ENCODE peak calls at places on chromosomes 5 and 9, in seven cellular contexts. Q is astrocyte, R is fibroblast of pulmonary artery, M is hepatocyte, F is fibroblast of lung, L is foreskin fibroblast, U is neural progenitor cell. D is an unnamed sample.

GRCh38 chr5:160524827-160525226 is 103.2 kb downstream of the PTTG1 start:
- DNase-seq in L (no peak), U (no peak), Q (no peak), F (no peak), M (no peak), R (no peak), D (no peak)

GRCh38 chr9:119501374-119501773 is 132.1 kb upstream of the BRINP1 start:
- DNase-seq in F (no peak), R (no peak), U (no peak), M (no peak), Q (no peak), L (no peak), D (no peak)

GRCh38 chr9:34392511-34392910 is 15.8 kb upstream of the MYORG start:
- DNase-seq in U (no peak), F (no peak), L (no peak), Q (no peak), R (no peak), M (no peak), D (no peak)

GRCh38 chr5:75042511-75042910 is 9.8 kb downstream of the GCNT4 start:
- DNase-seq in M (no peak), Q (no peak), L (no peak), U (no peak), R (no peak), F (no peak), D (no peak)

GRCh38 chr5:6745706-6746217 is 32.5 kb downstream of the TENT4A start:
- DNase-seq in U (peak; percentile 43), L (peak; percentile 82), R (peak; percentile 82), F (peak; percentile 79), M (peak; percentile 68), Q (peak; percentile 47), D (peak; percentile 80)

GRCh38 chr9:134566196-134566822 is 75.3 kb upstream of the COL5A1 start:
- DNase-seq in U (no peak), L (no peak), Q (no peak), F (no peak), R (no peak), M (peak; percentile 1), D (no peak)

GRCh38 chr5:78974011-78974410 is 11.1 kb downstream of the ARSB start:
- DNase-seq in M (no peak), R (no peak), Q (no peak), L (no peak), F (no peak), U (no peak), D (no peak)

GRCh38 chr5:159878988-159879471 is 37.3 kb upstream of the ADRA1B start:
- DNase-seq in M (peak; percentile 83), F (peak; percentile 80), R (peak; percentile 89), Q (peak; percentile 84), L (peak; percentile 86), U (peak; percentile 95), D (peak; percentile 86)

GRCh38 chr5:32690153-32690552 is 21.0 kb upstream of the NPR3 start:
- DNase-seq in M (no peak), R (no peak), Q (no peak), F (peak; percentile 9), U (no peak), L (peak; percentile 31), D (no peak)

GRCh38 chr9:116447914-116448313 is 239.2 kb upstream of the TRIM32 start:
- DNase-seq in R (peak; percentile 23), U (no peak), Q (no peak), L (peak; percentile 45), M (no peak), F (peak; percentile 18), D (peak; percentile 26)

GRCh38 chr5:61228691-61229280 is 66.5 kb upstream of the SMIM15 start:
- DNase-seq in R (no peak), Q (peak; percentile 76), U (no peak), M (no peak), F (peak; percentile 13), L (peak; percentile 26), D (peak; percentile 38)

GRCh38 chr9:118362596-118362995 is 658.4 kb downstream of the TLR4 start:
- DNase-seq in F (no peak), L (no peak), R (no peak), M (no peak), U (no peak), Q (peak; percentile 58), D (no peak)

GRCh38 chr9:87013490-87013889 is 66.2 kb upstream of the GAS1 start:
- DNase-seq in U (no peak), M (no peak), L (no peak), R (no peak), Q (no peak), F (no peak), D (no peak)

GRCh38 chr5:148386041-148386440 is 2.3 kb downstream of the FBXO38 start:
- DNase-seq in R (no peak), Q (no peak), M (no peak), F (no peak), L (peak; percentile 18), U (no peak), D (no peak)
- H3K4me3 ChIP-seq in R (no peak overlapping the region), Q (no peak overlapping the region), M (no peak overlapping the region), F (no peak overlapping the region), L (no peak overlapping the region), U (no peak overlapping the region), D (no peak overlapping the region)

GRCh38 chr5:1772634-1773033 is 27.0 kb downstream of the MRPL36 start:
- DNase-seq in R (peak; percentile 68), M (peak; percentile 38), Q (peak; percentile 30), F (peak; percentile 58), U (no peak), L (peak; percentile 77), D (peak; percentile 62)
- TF ChIP-seq CTCF in R (peak; percentile 67), M (peak; percentile 29), Q (peak; percentile 43), F (peak; percentile 53), U (peak; percentile 8), L (peak; percentile 67), D (peak; percentile 70)

GRCh38 chr9:85523202-85523601 is 218.6 kb downstream of the AGTPBP1 start:
- DNase-seq in U (no peak), R (no peak), L (no peak), Q (no peak), M (no peak), F (no peak), D (no peak)
- H3K4me3 ChIP-seq in U (peak overlapping the region; percentile 54), R (peak overlapping the region; percentile 46), L (no peak overlapping the region), Q (peak overlapping the region; percentile 66), M (no peak overlapping the region), F (no peak overlapping the region), D (no peak overlapping the region)

GRCh38 chr9:101453776-101454570 is 18.4 kb upstream of the ALDOB start:
- DNase-seq in U (no peak), Q (no peak), M (no peak), R (no peak), L (peak; percentile 65), F (no peak), D (peak; percentile 25)

GRCh38 chr9:101455656-101456235 is 20.2 kb upstream of the ALDOB start:
- DNase-seq in U (no peak), R (peak; percentile 25), F (peak; percentile 7), M (no peak), L (peak; percentile 68), Q (peak; percentile 30), D (peak; percentile 69)

GRCh38 chr9:101460965-101461364 is 25.4 kb upstream of the ALDOB start:
- DNase-seq in M (no peak), R (no peak), L (no peak), U (no peak), Q (no peak), F (no peak), D (no peak)

GRCh38 chr9:101458955-101459631 is 23.5 kb upstream of the ALDOB start:
- DNase-seq in R (peak; percentile 83), F (peak; percentile 87), Q (peak; percentile 54), M (peak; percentile 65), U (peak; percentile 75), L (peak; percentile 81), D (peak; percentile 86)

GRCh38 chr9:101457003-101457402 is 21.4 kb upstream of the ALDOB start:
- DNase-seq in L (no peak), Q (no peak), R (no peak), U (peak; percentile 29), F (no peak), M (no peak), D (no peak)
- TF ChIP-seq CTCF in L (no peak), Q (no peak), R (no peak), U (no peak), F (no peak), M (peak; percentile 23), D (no peak)

DNA sequence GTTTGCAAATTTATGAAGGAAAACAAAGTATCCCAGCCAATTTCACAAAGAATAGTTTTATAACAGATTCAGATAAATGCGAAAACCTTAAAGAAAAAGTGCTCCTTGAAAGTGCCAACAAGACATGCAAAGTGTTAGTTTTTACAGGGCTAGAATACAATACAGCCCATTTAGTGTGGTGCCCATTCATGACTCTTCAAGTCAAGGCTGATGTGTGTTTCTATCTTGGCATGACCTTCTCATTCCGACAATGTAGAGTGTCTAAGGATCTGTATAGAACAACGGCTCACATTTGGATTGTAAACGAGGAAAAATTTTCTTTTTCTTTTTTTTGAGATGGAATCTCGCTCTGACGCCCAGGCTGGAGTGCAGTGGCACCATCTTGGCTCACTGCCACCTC is 205.2 kb upstream of the SEMA6A start:
- DNase-seq in R (no peak), F (no peak), L (no peak), M (no peak), U (no peak), Q (no peak), D (no peak)
- H3K4me3 ChIP-seq in R (no peak overlapping the region), F (no peak overlapping the region), L (no peak overlapping the region), M (no peak overlapping the region), U (no peak overlapping the region), Q (no peak overlapping the region), D (no peak overlapping the region)

GRCh38 chr5:13955896-13956295 is 11.4 kb upstream of the DNAH5 start:
- DNase-seq in L (no peak), U (no peak), Q (peak; percentile 26), R (no peak), M (no peak), F (no peak), D (no peak)

GRCh38 chr5:13956441-13956840 is 12.0 kb upstream of the DNAH5 start:
- DNase-seq in F (no peak), M (no peak), U (no peak), R (no peak), L (no peak), Q (no peak), D (no peak)

GRCh38 chr5:13957032-13957645 is 12.7 kb upstream of the DNAH5 start:
- DNase-seq in Q (peak; percentile 40), L (peak; percentile 66), U (peak; percentile 79), F (peak; percentile 58), M (peak; percentile 69), R (peak; percentile 67), D (peak; percentile 69)
- TF ChIP-seq CTCF in Q (peak; percentile 81), L (peak; percentile 57), U (peak; percentile 90), F (peak; percentile 73), M (peak; percentile 82), R (peak; percentile 82), D (peak; percentile 74)

D was measured in fibroblast of the aortic adventitia.